ENCODE peak calls at places on chromosomes 1 and 21, in five cellular contexts. One of them, this sample, is unnamed.

GRCh38 chr1:55214214-55214902 is 806 bp downstream of the USP24 start:
- DNase-seq in K562: peak
- DNase-seq in HepG2: peak
- DNase-seq in GM12878: no peak
- DNase-seq in HCT116: no peak
- DNase-seq in this sample: no peak

GRCh38 chr1:22450421-22451021 is 1.1 kb upstream of the ZBTB40 start:
- DNase-seq in HCT116: no peak
- DNase-seq in HepG2: peak
- DNase-seq in K562: no peak
- DNase-seq in GM12878: no peak
- DNase-seq in this sample: no peak

GRCh38 chr1:209587778-209588177 is 4.3 kb downstream of the CAMK1G start:
- DNase-seq in K562: no peak
- DNase-seq in HepG2: no peak
- DNase-seq in GM12878: no peak
- DNase-seq in HCT116: no peak
- DNase-seq in this sample: peak

GRCh38 chr1:17615959-17616358 is 76.5 kb downstream of the ARHGEF10L start:
- DNase-seq in K562: no peak
- DNase-seq in HCT116: no peak
- DNase-seq in HepG2: no peak
- DNase-seq in GM12878: no peak
- DNase-seq in this sample: no peak

GRCh38 chr21:24118738-24119470 is 1488.4 kb downstream of the MRPL39 start:
- DNase-seq in K562: no peak
- DNase-seq in GM12878: no peak
- DNase-seq in HepG2: no peak
- DNase-seq in HCT116: no peak
- DNase-seq in this sample: no peak

GRCh38 chr1:101366513-101367215 is 129.8 kb downstream of the S1PR1 start:
- DNase-seq in HepG2: no peak
- DNase-seq in HCT116: no peak
- DNase-seq in GM12878: no peak
- DNase-seq in K562: no peak
- DNase-seq in this sample: no peak

GRCh38 chr1:117629625-117630422 is 24.0 kb downstream of the TENT5C start:
- DNase-seq in K562: no peak
- DNase-seq in GM12878: no peak
- DNase-seq in HepG2: no peak
- DNase-seq in HCT116: no peak
- DNase-seq in this sample: no peak

GRCh38 chr1:7495894-7496293 is 275.2 kb upstream of the VAMP3 start:
- DNase-seq in HCT116: no peak
- DNase-seq in HepG2: no peak
- DNase-seq in GM12878: no peak
- DNase-seq in K562: no peak
- DNase-seq in this sample: no peak

GRCh38 chr21:28111151-28111619 is 881.5 kb downstream of the LTN1 start:
- DNase-seq in HCT116: no peak
- DNase-seq in K562: no peak
- DNase-seq in HepG2: no peak
- DNase-seq in GM12878: no peak
- DNase-seq in this sample: no peak

GRCh38 chr1:213419369-213420030 is 368.5 kb downstream of the RPS6KC1 start:
- DNase-seq in HepG2: peak
- DNase-seq in K562: no peak
- DNase-seq in GM12878: no peak
- DNase-seq in HCT116: no peak
- DNase-seq in this sample: no peak

GRCh38 chr1:33155877-33156538 is 25.8 kb downstream of the TRIM62 start:
- DNase-seq in K562: no peak
- DNase-seq in GM12878: no peak
- DNase-seq in HepG2: peak
- DNase-seq in HCT116: no peak
- DNase-seq in this sample: no peak

GRCh38 chr1:20401405-20402010 is 84.5 kb downstream of the CAMK2N1 start:
- DNase-seq in K562: no peak
- DNase-seq in HepG2: no peak
- DNase-seq in GM12878: no peak
- DNase-seq in HCT116: no peak
- DNase-seq in this sample: no peak

GRCh38 chr1:177926201-177926600 is 43.7 kb downstream of the SEC16B start:
- DNase-seq in HepG2: no peak
- DNase-seq in K562: no peak
- DNase-seq in GM12878: no peak
- DNase-seq in HCT116: no peak
- DNase-seq in this sample: no peak

GRCh38 chr1:177923441-177923840 is 46.4 kb downstream of the SEC16B start:
- DNase-seq in GM12878: no peak
- DNase-seq in HepG2: no peak
- DNase-seq in HCT116: no peak
- DNase-seq in K562: no peak
- DNase-seq in this sample: no peak

GRCh38 chr1:177928194-177928593 is 41.7 kb downstream of the SEC16B start:
- DNase-seq in HCT116: no peak
- DNase-seq in HepG2: no peak
- DNase-seq in K562: no peak
- DNase-seq in GM12878: no peak
- DNase-seq in this sample: peak

GRCh38 chr1:177925006-177925405 is 44.9 kb downstream of the SEC16B start:
- DNase-seq in HCT116: no peak
- DNase-seq in HepG2: no peak
- DNase-seq in GM12878: no peak
- DNase-seq in K562: no peak
- DNase-seq in this sample: no peak

GRCh38 chr1:177927021-177927596 is 42.7 kb downstream of the SEC16B start:
- DNase-seq in K562: no peak
- DNase-seq in GM12878: no peak
- DNase-seq in HepG2: no peak
- DNase-seq in HCT116: no peak
- DNase-seq in this sample: no peak
- TF ChIP-seq JUND in K562: no peak
- TF ChIP-seq JUND in GM12878: no peak
- TF ChIP-seq JUND in HepG2: no peak
- TF ChIP-seq JUND in HCT116: no peak
- TF ChIP-seq JUND in this sample: no peak

GRCh38 chr21:33947451-33948095 is 32.0 kb upstream of the ATP5PO start:
- DNase-seq in K562: peak
- DNase-seq in GM12878: peak
- DNase-seq in HepG2: peak
- DNase-seq in HCT116: peak
- DNase-seq in this sample: peak
- TF ChIP-seq JUND in K562: peak
- TF ChIP-seq JUND in GM12878: peak
- TF ChIP-seq JUND in HepG2: peak
- TF ChIP-seq JUND in HCT116: peak
- TF ChIP-seq JUND in this sample: no peak

GRCh38 chr1:102896771-102897170 is 211.6 kb downstream of the COL11A1 start:
- DNase-seq in HepG2: no peak
- DNase-seq in K562: no peak
- DNase-seq in GM12878: no peak
- DNase-seq in HCT116: no peak
- DNase-seq in this sample: no peak

GRCh38 chr1:102897537-102897936 is 210.8 kb downstream of the COL11A1 start:
- DNase-seq in HepG2: no peak
- DNase-seq in HCT116: no peak
- DNase-seq in GM12878: no peak
- DNase-seq in K562: no peak
- DNase-seq in this sample: peak

GRCh38 chr1:102896286-102896685 is 212.0 kb downstream of the COL11A1 start:
- DNase-seq in HCT116: no peak
- DNase-seq in K562: no peak
- DNase-seq in HepG2: no peak
- DNase-seq in GM12878: no peak
- DNase-seq in this sample: no peak

GRCh38 chr1:102899935-102900334 is 208.4 kb downstream of the COL11A1 start:
- DNase-seq in HCT116: no peak
- DNase-seq in HepG2: no peak
- DNase-seq in K562: no peak
- DNase-seq in GM12878: no peak
- DNase-seq in this sample: no peak

GRCh38 chr1:102902045-102902444 is 206.3 kb downstream of the COL11A1 start:
- DNase-seq in K562: no peak
- DNase-seq in HCT116: no peak
- DNase-seq in GM12878: no peak
- DNase-seq in HepG2: no peak
- DNase-seq in this sample: no peak
- TF ChIP-seq JUND in K562: no peak
- TF ChIP-seq JUND in HCT116: no peak
- TF ChIP-seq JUND in GM12878: no peak
- TF ChIP-seq JUND in HepG2: no peak
- TF ChIP-seq JUND in this sample: no peak

GRCh38 chr1:103365860-103366569 is 159.5 kb upstream of the RNPC3 start:
- DNase-seq in HepG2: no peak
- DNase-seq in GM12878: no peak
- DNase-seq in HCT116: no peak
- DNase-seq in K562: no peak
- DNase-seq in this sample: no peak
- TF ChIP-seq JUND in HepG2: no peak
- TF ChIP-seq JUND in GM12878: no peak
- TF ChIP-seq JUND in HCT116: no peak
- TF ChIP-seq JUND in K562: no peak
- TF ChIP-seq JUND in this sample: no peak

GRCh38 chr1:182185822-182186756 is 124.6 kb upstream of the ZNF648 start:
- DNase-seq in GM12878: no peak
- DNase-seq in HCT116: peak
- DNase-seq in K562: no peak
- DNase-seq in HepG2: peak
- DNase-seq in this sample: peak
- TF ChIP-seq JUND in GM12878: no peak
- TF ChIP-seq JUND in HCT116: peak
- TF ChIP-seq JUND in K562: no peak
- TF ChIP-seq JUND in HepG2: no peak
- TF ChIP-seq JUND in this sample: peak

DNA sequence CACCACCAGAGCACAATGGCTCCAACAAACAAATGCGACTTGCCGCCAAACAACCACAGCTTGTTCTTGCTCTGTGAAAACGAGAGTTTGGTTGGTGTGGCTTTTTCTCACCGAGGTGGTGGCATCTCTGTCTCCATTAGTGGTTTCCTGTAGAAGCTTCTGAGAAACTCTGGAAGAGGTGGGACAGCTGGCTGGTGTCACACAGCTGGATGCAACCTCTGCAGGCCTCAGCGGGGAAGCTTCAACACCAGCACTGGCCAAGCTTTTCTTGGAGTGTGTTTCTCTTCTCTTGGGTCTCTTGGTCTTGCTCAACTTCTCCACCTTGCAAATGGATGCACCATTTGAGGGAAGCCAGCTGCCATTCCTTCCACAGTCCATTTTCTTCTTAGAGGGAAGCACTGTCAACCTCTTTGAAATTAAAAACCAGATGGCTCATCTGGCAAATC is 124.8 kb downstream of the KCNN3 start:
- DNase-seq in K562: no peak
- DNase-seq in GM12878: peak
- DNase-seq in HepG2: no peak
- DNase-seq in HCT116: no peak
- DNase-seq in this sample: no peak
- TF ChIP-seq JUND in K562: no peak
- TF ChIP-seq JUND in GM12878: no peak
- TF ChIP-seq JUND in HepG2: no peak
- TF ChIP-seq JUND in HCT116: no peak
- TF ChIP-seq JUND in this sample: no peak

GRCh38 chr1:35361638-35362037 is 93.1 kb downstream of the ZMYM4 start:
- DNase-seq in GM12878: no peak
- DNase-seq in HepG2: no peak
- DNase-seq in K562: no peak
- DNase-seq in HCT116: no peak
- DNase-seq in this sample: no peak
- TF ChIP-seq JUND in GM12878: no peak
- TF ChIP-seq JUND in HepG2: no peak
- TF ChIP-seq JUND in K562: no peak
- TF ChIP-seq JUND in HCT116: no peak
- TF ChIP-seq JUND in this sample: no peak

This sample was measured in T47D.